ENCODE peak calls at places on chromosomes 11 and 22, in four cellular contexts. O is IMR-90; N is CD8-positive, alpha-beta T cell; Z is fibroblast of lung. L is an unnamed sample.

GRCh38 chr11:9516113-9516512 is 55.3 kb downstream of the ZNF143 start:
- DNase-seq in N (no peak), O (no peak), Z (no peak), L (no peak)

GRCh38 chr11:120590472-120590871 is 78.9 kb downstream of the GRIK4 start:
- DNase-seq in Z (peak), O (peak), N (no peak), L (no peak)

GRCh38 chr11:32005786-32006406 is 85.0 kb upstream of the RCN1 start:
- DNase-seq in O (peak), N (no peak), Z (no peak), L (no peak)

GRCh38 chr11:2927851-2928604 is 1.2 kb downstream of the PHLDA2 start:
- DNase-seq in N (no peak), Z (peak), O (peak), L (no peak)

GRCh38 chr11:13277719-13278619 is at the start of gene BMAL1:
- DNase-seq in N (peak), O (no peak), Z (peak), L (peak)

GRCh38 chr11:2665747-2666710 is 33.8 kb downstream of the KCNQ1OT1 start:
- DNase-seq in O (no peak), N (no peak), Z (no peak), L (peak)

GRCh38 chr11:95923730-95924413 is at the start of gene MTMR2:
- DNase-seq in O (peak), Z (peak), N (peak), L (peak)

GRCh38 chr22:19044381-19044780 is 77.8 kb downstream of the DGCR2 start:
- DNase-seq in O (no peak), Z (no peak), N (no peak), L (no peak)

GRCh38 chr11:117143390-117143789 is 697 bp upstream of the PAFAH1B2 start:
- DNase-seq in Z (peak), O (peak), N (no peak), L (peak)

GRCh38 chr11:102886999-102887398 is 12.2 kb upstream of the MMP12 start:
- DNase-seq in Z (no peak), N (no peak), O (no peak), L (no peak)

GRCh38 chr11:12007769-12008737 is at the start of gene DKK3:
- DNase-seq in O (peak), Z (peak), N (peak), L (no peak)

GRCh38 chr11:126254819-126255218 is 13.9 kb downstream of the SRPRA start:
- DNase-seq in O (no peak), N (no peak), Z (no peak), L (no peak)

GRCh38 chr11:43071338-43071737 is 240.5 kb upstream of the API5 start:
- DNase-seq in N (no peak), Z (no peak), O (no peak), L (no peak)

GRCh38 chr22:19429950-19430889 is 1.3 kb downstream of the HIRA start:
- DNase-seq in Z (peak), N (no peak), O (peak), L (peak)

GRCh38 chr11:61923166-61924015 is 6.0 kb upstream of the RAB3IL1 start:
- DNase-seq in N (peak), Z (peak), O (peak), L (peak)

GRCh38 chr22:23181763-23182288 is 1.5 kb downstream of the BCR start:
- DNase-seq in O (no peak), N (no peak), Z (no peak), L (no peak)

GRCh38 chr22:43113516-43114251 is 3.1 kb downstream of the BIK start:
- DNase-seq in N (no peak), Z (no peak), O (no peak), L (peak)

GRCh38 chr22:37846433-37846832 is 2.3 kb upstream of the ANKRD54 start:
- DNase-seq in N (no peak), O (no peak), Z (no peak), L (no peak)

GRCh38 chr11:129023968-129024676 is 81.5 kb upstream of the TP53AIP1 start:
- DNase-seq in Z (no peak), N (no peak), O (peak), L (peak)

GRCh38 chr11:118913411-118914125 is 12.2 kb downstream of the BCL9L start:
- DNase-seq in O (no peak), Z (no peak), N (peak), L (no peak)

GRCh38 chr11:8531312-8531711 is 62.7 kb downstream of the STK33 start:
- DNase-seq in O (no peak), Z (peak), N (no peak), L (no peak)

GRCh38 chr22:50302564-50302963 is 4.9 kb downstream of the PLXNB2 start:
- DNase-seq in Z (no peak), O (no peak), N (no peak), L (peak)

GRCh38 chr11:45815747-45816146 is 10.8 kb downstream of the SLC35C1 start:
- DNase-seq in Z (no peak), O (peak), N (no peak), L (no peak)

GRCh38 chr11:75563978-75564552 is 2.0 kb downstream of the SERPINH1 start:
- DNase-seq in Z (peak), O (peak), N (no peak), L (peak)

GRCh38 chr22:34055525-34056200 is 135.4 kb upstream of the LARGE1 start:
- DNase-seq in N (no peak), O (no peak), Z (no peak), L (peak)

GRCh38 chr22:37175414-37176144 is 12.5 kb downstream of the C1QTNF6 start:
- DNase-seq in N (no peak), O (no peak), Z (no peak), L (no peak)

GRCh38 chr22:38138961-38139360 is 28.5 kb upstream of the BAIAP2L2 start:
- DNase-seq in Z (no peak), O (no peak), N (no peak), L (no peak)

GRCh38 chr11:3169235-3169951 is 4.3 kb upstream of the OSBPL5 start:
- DNase-seq in N (no peak), Z (peak), O (peak), L (peak)

GRCh38 chr22:38286915-38287669 is 14.3 kb upstream of the TMEM184B start:
- DNase-seq in O (no peak), N (no peak), Z (no peak), L (no peak)

GRCh38 chr11:80455818-80456217 is 1015.0 kb upstream of the TENM4 start:
- DNase-seq in N (no peak), Z (no peak), O (no peak), L (no peak)

GRCh38 chr11:128235446-128235845 is 351.9 kb downstream of the ETS1 start:
- DNase-seq in N (no peak), O (no peak), Z (peak), L (no peak)

GRCh38 chr11:72724021-72724561 is 28.1 kb downstream of the ARAP1 start:
- DNase-seq in O (no peak), Z (no peak), N (no peak), L (no peak)

GRCh38 chr11:28581286-28582242 is 473.4 kb downstream of the METTL15 start:
- DNase-seq in O (peak), Z (no peak), N (no peak), L (no peak)

GRCh38 chr22:23113067-23113846 is 28.5 kb downstream of the RSPH14 start:
- DNase-seq in Z (peak), O (peak), N (no peak), L (no peak)

DNA sequence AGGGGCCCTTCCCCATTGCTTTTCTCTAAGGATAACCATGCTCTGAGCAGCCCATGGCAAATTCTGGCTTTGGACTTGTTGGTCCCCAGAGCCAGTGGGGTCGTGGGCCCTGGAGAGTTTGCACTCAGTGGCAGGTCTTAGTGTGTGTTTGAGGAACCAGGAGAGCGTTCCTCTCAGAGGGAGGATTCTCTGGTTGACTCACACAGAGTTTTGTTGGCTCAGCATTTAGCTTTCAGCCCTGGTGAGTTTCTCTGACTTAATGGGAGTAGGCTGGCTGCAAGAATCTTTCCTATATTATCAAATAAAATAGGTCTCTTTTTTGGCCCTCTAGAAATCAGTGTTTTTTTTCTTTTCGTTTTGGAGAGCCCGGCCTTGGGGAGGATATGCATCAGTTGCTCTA is 20.9 kb downstream of the ST14 start:
- DNase-seq in O (peak), Z (peak), N (no peak), L (no peak)
- H3K4me3 ChIP-seq in O (no peak), Z (no peak), N (no peak), L (no peak)

DNA sequence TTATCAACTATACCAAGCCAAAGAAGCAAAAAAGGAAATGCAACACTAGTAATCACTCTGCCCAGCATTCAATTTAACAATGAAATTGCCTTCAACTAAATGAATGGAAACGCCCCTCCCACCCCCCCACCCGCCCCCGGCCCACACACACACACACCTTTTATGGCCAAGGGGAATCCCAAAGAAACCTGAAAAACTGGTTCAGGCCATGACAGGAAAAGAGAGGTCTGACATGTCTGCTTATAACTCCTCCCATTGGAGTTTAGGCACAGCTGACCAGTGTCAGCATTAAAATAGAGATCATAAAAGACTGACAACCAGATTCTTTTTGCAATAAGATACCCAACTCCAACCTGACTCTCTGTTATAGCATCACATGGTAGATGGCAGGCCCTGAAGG is 42.6 kb downstream of the ACER3 start:
- DNase-seq in Z (no peak), N (no peak), O (no peak), L (no peak)
- H3K27ac ChIP-seq in Z (no peak), N (no peak), O (no peak), L (no peak)

GRCh38 chr22:40479126-40479800 is 108.9 kb downstream of the SGSM3 start:
- DNase-seq in O (no peak), Z (no peak), N (no peak), L (no peak)
- TF ChIP-seq CTCF in O (no peak), Z (no peak), N (no peak), L (no peak)

GRCh38 chr11:66204412-66204811 is 64.0 kb upstream of the RAB1B start:
- DNase-seq in Z (no peak), O (no peak), N (no peak), L (no peak)

GRCh38 chr11:66207816-66208215 is 60.6 kb upstream of the RAB1B start:
- DNase-seq in Z (no peak), N (peak), O (no peak), L (no peak)

DNA sequence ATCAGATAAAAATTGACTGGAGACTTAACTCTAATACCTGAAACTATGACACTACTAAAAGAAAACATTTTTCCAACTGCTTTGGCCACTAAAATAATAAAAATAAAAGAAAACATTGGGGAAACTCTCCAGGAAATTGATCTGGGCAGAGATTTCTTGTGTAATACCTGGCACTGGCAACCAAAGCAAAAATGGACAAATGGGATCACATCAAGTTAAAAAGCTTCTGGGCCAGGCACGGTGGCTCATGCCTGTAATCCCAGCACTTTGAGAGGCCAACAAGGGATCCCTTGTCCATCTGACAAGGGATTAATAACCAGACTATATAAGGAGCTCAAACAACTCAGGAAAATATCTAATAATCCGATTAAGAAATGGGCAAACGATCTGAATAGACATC is 64.6 kb upstream of the RAB1B start:
- DNase-seq in N (no peak), O (no peak), Z (no peak), L (no peak)
- H3K4me3 ChIP-seq in N (no peak), O (no peak), Z (no peak), L (no peak)

DNA sequence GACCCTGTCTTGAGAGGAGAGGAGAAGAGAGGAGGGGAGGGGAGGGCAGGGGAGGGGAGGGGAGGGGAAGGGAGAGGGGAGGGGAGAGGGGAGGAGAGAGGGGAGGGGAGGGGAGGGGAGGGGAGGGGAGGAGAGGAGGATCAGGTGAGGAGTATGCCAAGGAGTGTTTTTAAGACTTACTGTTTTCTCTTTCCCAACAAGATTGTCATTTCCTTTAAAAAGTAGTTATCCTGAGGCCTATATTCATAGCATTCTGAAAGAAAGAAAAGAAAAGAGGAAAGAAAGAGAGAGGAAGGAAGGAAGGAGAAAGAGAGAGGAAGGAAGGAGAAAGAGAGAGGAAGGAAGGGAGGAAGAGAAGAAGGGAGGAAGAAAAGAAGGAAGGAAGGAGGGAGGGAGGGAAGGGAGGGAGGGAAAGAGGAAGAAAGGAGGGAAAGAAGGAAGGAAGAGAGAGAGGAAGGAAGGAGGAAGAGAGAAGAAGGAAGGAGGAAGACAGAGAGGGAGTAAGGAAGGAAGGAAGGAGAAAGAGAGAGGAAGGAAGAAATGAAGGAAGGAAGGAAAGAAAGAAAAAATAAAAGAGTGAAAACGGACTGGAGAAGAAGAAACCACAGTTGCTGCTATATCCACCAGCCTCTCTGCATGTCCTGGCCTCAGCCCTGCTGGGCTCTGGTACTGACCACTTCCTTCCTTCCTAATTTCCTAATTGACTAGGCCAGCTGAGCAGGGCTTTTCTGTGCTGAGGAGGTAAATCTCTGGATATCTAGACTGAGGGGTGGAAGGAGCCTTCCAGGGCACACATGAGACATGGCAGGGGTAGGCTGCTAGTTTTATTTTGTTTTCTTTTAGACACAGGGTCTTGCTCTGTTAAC is 1.2 kb upstream of the SAA1 start:
- DNase-seq in Z (no peak), N (no peak), O (no peak), L (no peak)
- H3K27ac ChIP-seq in Z (no peak), N (no peak), O (no peak), L (no peak)